ENCODE peak calls at places on chromosomes 5 and 9, in six cellular contexts. One of them, this sample, is unnamed.

GRCh38 chr5:103505581-103506305 is 56.8 kb downstream of the NUDT12 start:
- DNase-seq in hepatocyte: no peak
- DNase-seq in foreskin fibroblast: peak
- DNase-seq in Caco-2: no peak
- DNase-seq in fibroblast of the aortic adventitia: peak
- DNase-seq in iPS DF 6.9: no peak
- DNase-seq in this sample: peak

GRCh38 chr9:121743441-121744001 is 92.1 kb downstream of the DAB2IP start:
- DNase-seq in foreskin fibroblast: peak
- DNase-seq in Caco-2: peak
- DNase-seq in hepatocyte: peak
- DNase-seq in iPS DF 6.9: no peak
- DNase-seq in fibroblast of the aortic adventitia: peak
- DNase-seq in this sample: peak

GRCh38 chr5:78726556-78726955 is 78.0 kb upstream of the LHFPL2 start:
- DNase-seq in iPS DF 6.9: no peak
- DNase-seq in foreskin fibroblast: no peak
- DNase-seq in Caco-2: no peak
- DNase-seq in hepatocyte: no peak
- DNase-seq in fibroblast of the aortic adventitia: no peak
- DNase-seq in this sample: peak

GRCh38 chr9:99778829-99779228 is 42.9 kb upstream of the NR4A3 start:
- DNase-seq in fibroblast of the aortic adventitia: no peak
- DNase-seq in foreskin fibroblast: no peak
- DNase-seq in iPS DF 6.9: no peak
- DNase-seq in Caco-2: no peak
- DNase-seq in hepatocyte: no peak
- DNase-seq in this sample: no peak

GRCh38 chr9:9352877-9353481 is 1259.8 kb downstream of the PTPRD start:
- DNase-seq in hepatocyte: peak
- DNase-seq in foreskin fibroblast: peak
- DNase-seq in fibroblast of the aortic adventitia: peak
- DNase-seq in iPS DF 6.9: no peak
- DNase-seq in Caco-2: no peak
- DNase-seq in this sample: peak

GRCh38 chr5:19987594-19988345 is at the start of gene CDH18:
- DNase-seq in Caco-2: peak
- DNase-seq in hepatocyte: peak
- DNase-seq in foreskin fibroblast: peak
- DNase-seq in iPS DF 6.9: peak
- DNase-seq in fibroblast of the aortic adventitia: peak
- DNase-seq in this sample: peak

GRCh38 chr5:140108093-140109049 is 5.5 kb upstream of the PURA start:
- DNase-seq in hepatocyte: peak
- DNase-seq in Caco-2: peak
- DNase-seq in fibroblast of the aortic adventitia: no peak
- DNase-seq in foreskin fibroblast: peak
- DNase-seq in iPS DF 6.9: no peak
- DNase-seq in this sample: no peak

GRCh38 chr9:78054180-78054579 is 22.6 kb upstream of the GNAQ start:
- DNase-seq in iPS DF 6.9: no peak
- DNase-seq in Caco-2: no peak
- DNase-seq in foreskin fibroblast: no peak
- DNase-seq in fibroblast of the aortic adventitia: no peak
- DNase-seq in hepatocyte: no peak
- DNase-seq in this sample: no peak

GRCh38 chr5:92371889-92372235 is 988.7 kb upstream of the ARRDC3 start:
- DNase-seq in foreskin fibroblast: peak
- DNase-seq in hepatocyte: no peak
- DNase-seq in iPS DF 6.9: no peak
- DNase-seq in fibroblast of the aortic adventitia: no peak
- DNase-seq in Caco-2: no peak
- DNase-seq in this sample: no peak

GRCh38 chr5:95870105-95870672 is 47.7 kb upstream of the GLRX start:
- DNase-seq in fibroblast of the aortic adventitia: peak
- DNase-seq in Caco-2: no peak
- DNase-seq in hepatocyte: no peak
- DNase-seq in foreskin fibroblast: peak
- DNase-seq in iPS DF 6.9: no peak
- DNase-seq in this sample: peak

GRCh38 chr5:16446993-16447392 is 18.6 kb downstream of the ZNF622 start:
- DNase-seq in fibroblast of the aortic adventitia: no peak
- DNase-seq in foreskin fibroblast: peak
- DNase-seq in hepatocyte: no peak
- DNase-seq in iPS DF 6.9: no peak
- DNase-seq in Caco-2: no peak
- DNase-seq in this sample: no peak

GRCh38 chr5:124310453-124310852 is 436.0 kb downstream of the ZNF608 start:
- DNase-seq in fibroblast of the aortic adventitia: no peak
- DNase-seq in foreskin fibroblast: peak
- DNase-seq in Caco-2: no peak
- DNase-seq in hepatocyte: no peak
- DNase-seq in iPS DF 6.9: no peak
- DNase-seq in this sample: no peak

GRCh38 chr9:73565833-73566465 is 414.3 kb downstream of the ANXA1 start:
- DNase-seq in hepatocyte: peak
- DNase-seq in iPS DF 6.9: peak
- DNase-seq in foreskin fibroblast: peak
- DNase-seq in Caco-2: peak
- DNase-seq in fibroblast of the aortic adventitia: peak
- DNase-seq in this sample: peak

GRCh38 chr9:93266521-93267001 is 82.6 kb downstream of the WNK2 start:
- DNase-seq in hepatocyte: no peak
- DNase-seq in fibroblast of the aortic adventitia: no peak
- DNase-seq in foreskin fibroblast: no peak
- DNase-seq in Caco-2: no peak
- DNase-seq in iPS DF 6.9: no peak
- DNase-seq in this sample: no peak

GRCh38 chr5:85769347-85769746 is 848.4 kb upstream of the COX7C start:
- DNase-seq in Caco-2: no peak
- DNase-seq in fibroblast of the aortic adventitia: no peak
- DNase-seq in foreskin fibroblast: no peak
- DNase-seq in iPS DF 6.9: no peak
- DNase-seq in hepatocyte: no peak
- DNase-seq in this sample: no peak

GRCh38 chr5:1383886-1384401 is 39.0 kb upstream of the CLPTM1L start:
- DNase-seq in Caco-2: no peak
- DNase-seq in iPS DF 6.9: no peak
- DNase-seq in foreskin fibroblast: no peak
- DNase-seq in fibroblast of the aortic adventitia: no peak
- DNase-seq in hepatocyte: no peak
- DNase-seq in this sample: no peak

GRCh38 chr5:1386274-1386717 is 41.4 kb upstream of the CLPTM1L start:
- DNase-seq in Caco-2: peak
- DNase-seq in fibroblast of the aortic adventitia: peak
- DNase-seq in foreskin fibroblast: peak
- DNase-seq in hepatocyte: peak
- DNase-seq in iPS DF 6.9: no peak
- DNase-seq in this sample: peak

GRCh38 chr5:1384521-1384920 is 39.6 kb upstream of the CLPTM1L start:
- DNase-seq in iPS DF 6.9: no peak
- DNase-seq in Caco-2: no peak
- DNase-seq in fibroblast of the aortic adventitia: no peak
- DNase-seq in hepatocyte: no peak
- DNase-seq in foreskin fibroblast: no peak
- DNase-seq in this sample: no peak

GRCh38 chr5:1387059-1387755 is 42.3 kb upstream of the CLPTM1L start:
- DNase-seq in hepatocyte: no peak
- DNase-seq in foreskin fibroblast: no peak
- DNase-seq in iPS DF 6.9: no peak
- DNase-seq in fibroblast of the aortic adventitia: no peak
- DNase-seq in Caco-2: no peak
- DNase-seq in this sample: no peak

DNA sequence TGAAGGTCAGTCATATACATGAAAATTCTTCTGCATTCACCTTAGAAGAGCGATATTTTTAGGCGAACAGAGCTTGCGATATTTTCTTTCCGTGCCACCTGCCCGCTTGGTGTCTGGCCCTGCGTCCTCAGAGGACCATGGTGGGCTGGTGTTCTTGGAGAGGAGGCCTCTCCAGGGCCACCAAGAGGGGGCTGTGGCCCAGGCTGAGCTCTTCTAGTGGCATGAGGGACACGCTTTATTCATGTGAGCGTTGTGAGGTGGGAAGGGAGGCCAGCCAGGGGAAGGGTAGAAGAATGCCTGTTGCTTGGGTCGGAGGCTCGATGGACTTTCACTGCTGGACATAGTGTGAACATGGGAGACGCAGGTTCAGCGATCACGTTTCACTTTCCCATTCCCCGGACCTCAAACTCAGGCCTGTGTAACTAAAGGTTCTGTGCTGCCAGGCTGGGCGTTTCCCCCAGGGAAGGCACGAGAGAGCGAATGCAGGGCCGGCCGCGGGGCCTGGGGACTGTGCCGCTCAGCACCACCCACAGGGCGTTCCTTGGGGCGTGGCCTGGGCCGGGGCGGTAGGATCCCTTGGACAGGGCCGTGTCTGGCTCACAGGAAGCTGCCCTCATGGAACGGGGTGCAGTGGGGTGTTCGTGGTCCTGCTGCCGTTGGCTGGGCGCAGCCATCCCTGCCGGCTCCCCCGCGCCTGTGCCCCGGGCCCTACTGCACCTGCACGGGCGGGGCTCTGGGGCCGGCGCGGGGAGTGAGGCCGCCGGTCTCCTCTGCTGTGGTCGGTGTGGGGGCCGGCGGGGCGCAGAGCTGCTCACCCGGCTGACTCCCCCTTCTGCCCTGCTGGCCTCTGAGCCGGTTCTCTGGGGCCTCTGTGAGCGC is 40.7 kb upstream of the CLPTM1L start:
- DNase-seq in Caco-2: peak
- DNase-seq in fibroblast of the aortic adventitia: peak
- DNase-seq in foreskin fibroblast: peak
- DNase-seq in iPS DF 6.9: peak
- DNase-seq in hepatocyte: peak
- DNase-seq in this sample: peak
- H3K4me3 ChIP-seq in Caco-2: peak
- H3K4me3 ChIP-seq in fibroblast of the aortic adventitia: peak
- H3K4me3 ChIP-seq in foreskin fibroblast: peak
- H3K4me3 ChIP-seq in iPS DF 6.9: peak
- H3K4me3 ChIP-seq in hepatocyte: peak
- H3K4me3 ChIP-seq in this sample: peak

DNA sequence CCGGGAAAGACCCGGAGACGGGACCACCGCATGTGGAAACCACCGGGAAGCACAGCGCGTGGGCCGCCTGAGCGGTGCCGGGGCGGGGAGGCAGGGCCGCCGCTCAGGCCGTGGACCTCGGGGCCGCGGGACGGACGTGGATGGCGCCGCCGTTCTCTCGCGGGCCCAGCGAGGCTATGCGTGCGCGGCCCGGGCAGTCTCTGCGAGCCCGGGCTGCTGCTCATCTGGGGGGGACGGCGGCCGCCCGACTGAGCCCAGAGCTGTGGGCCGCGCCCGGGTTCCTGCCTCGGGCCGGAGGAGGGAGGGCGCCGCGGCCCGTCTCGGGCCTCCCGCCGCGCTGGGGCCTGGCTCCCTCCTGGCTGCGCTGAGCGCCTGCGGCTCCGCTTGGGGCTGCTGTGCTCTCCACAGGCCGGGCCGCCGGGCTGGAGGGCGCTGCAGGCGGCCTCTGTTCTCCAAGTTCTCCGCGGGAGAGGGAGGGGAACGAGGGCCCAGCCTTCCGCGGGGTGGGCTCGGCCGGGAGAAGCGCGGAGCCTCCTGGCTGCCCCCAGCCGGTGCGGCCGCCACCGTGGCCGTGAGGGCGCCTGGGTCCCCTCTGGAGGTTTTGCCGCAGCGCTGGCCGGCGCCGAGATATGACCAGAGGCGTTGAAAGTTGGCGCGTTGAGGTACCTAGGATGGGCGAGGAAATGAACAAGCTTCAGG is 13.7 kb downstream of the RABL6 start:
- DNase-seq in hepatocyte: no peak
- DNase-seq in Caco-2: no peak
- DNase-seq in foreskin fibroblast: peak
- DNase-seq in iPS DF 6.9: no peak
- DNase-seq in fibroblast of the aortic adventitia: peak
- DNase-seq in this sample: peak
- H3K4me3 ChIP-seq in hepatocyte: no peak
- H3K4me3 ChIP-seq in Caco-2: no peak
- H3K4me3 ChIP-seq in foreskin fibroblast: no peak
- H3K4me3 ChIP-seq in iPS DF 6.9: peak
- H3K4me3 ChIP-seq in fibroblast of the aortic adventitia: peak
- H3K4me3 ChIP-seq in this sample: peak

DNA sequence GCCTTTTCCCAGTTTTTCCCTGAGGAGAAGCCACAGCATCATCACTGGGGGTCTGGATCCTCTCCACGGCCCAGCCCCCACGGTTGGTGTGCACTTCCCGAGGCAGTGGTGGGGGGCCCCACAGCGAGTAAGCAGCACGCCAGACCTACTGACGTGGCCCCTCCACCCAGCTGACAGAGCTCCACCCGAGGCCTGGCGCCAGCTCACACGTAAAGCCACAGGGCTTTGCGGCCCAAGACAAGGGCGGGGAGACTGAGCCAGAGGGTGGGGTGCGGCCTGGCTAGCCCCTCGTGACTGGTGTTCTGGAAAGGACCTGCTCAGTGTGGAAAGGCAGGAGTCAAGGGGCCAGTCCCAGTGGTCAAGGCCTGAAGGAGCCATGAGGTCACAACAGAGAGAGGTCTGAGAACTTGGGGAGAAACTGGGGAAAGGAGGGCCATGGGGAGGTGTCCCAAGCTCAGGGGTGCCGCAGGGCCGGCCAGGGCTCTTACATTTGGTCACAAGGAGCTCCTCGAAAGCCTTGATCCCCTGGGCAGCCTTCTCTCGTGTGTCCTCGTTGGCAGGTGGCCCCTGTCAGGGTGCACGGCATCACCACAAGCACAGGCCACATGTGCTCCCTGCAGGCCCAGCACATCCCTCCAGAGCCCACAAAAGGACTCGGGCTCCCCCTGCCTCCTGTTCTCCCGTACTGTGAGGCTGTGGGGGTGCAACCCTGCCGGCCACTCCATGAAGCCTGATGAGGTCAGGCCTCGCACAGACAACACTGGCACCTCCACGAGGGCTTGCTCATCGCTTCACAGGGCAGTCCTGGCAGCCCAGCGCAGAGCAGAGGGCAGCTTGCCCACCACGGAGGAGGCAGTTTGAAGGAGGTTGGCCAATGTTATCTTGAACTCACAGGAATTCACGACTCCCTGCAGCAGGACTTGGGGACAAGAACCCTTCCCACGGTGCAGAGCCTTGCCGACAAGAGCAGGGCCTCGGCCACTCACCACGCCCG is 5.4 kb downstream of the SNAPC4 start:
- DNase-seq in fibroblast of the aortic adventitia: peak
- DNase-seq in Caco-2: no peak
- DNase-seq in iPS DF 6.9: no peak
- DNase-seq in hepatocyte: no peak
- DNase-seq in foreskin fibroblast: no peak
- DNase-seq in this sample: no peak
- H3K4me3 ChIP-seq in fibroblast of the aortic adventitia: no peak
- H3K4me3 ChIP-seq in Caco-2: no peak
- H3K4me3 ChIP-seq in iPS DF 6.9: no peak
- H3K4me3 ChIP-seq in hepatocyte: no peak
- H3K4me3 ChIP-seq in foreskin fibroblast: no peak
- H3K4me3 ChIP-seq in this sample: no peak

DNA sequence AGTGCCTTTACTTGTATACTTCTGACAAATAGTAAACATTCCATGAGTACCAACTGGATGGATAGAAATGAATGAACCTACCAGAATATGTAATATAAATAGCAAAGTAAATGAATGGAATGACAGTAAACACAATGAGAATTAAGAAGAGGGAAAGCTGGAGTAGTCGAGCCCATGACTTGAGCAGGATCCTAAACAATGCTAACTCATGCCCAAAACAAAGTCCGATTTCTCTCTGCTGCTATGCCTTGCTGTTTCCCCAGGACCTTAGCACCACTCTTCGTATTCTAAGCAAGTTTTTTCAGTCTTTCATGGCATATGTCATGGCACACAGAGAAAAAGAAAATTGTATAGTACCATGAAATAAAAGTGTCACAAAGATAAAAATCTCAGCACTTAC is 1.8 kb downstream of the XPA start:
- DNase-seq in Caco-2: no peak
- DNase-seq in fibroblast of the aortic adventitia: no peak
- DNase-seq in hepatocyte: no peak
- DNase-seq in foreskin fibroblast: no peak
- DNase-seq in iPS DF 6.9: no peak
- DNase-seq in this sample: no peak
- H3K4me3 ChIP-seq in Caco-2: peak
- H3K4me3 ChIP-seq in fibroblast of the aortic adventitia: peak
- H3K4me3 ChIP-seq in hepatocyte: peak
- H3K4me3 ChIP-seq in foreskin fibroblast: peak
- H3K4me3 ChIP-seq in iPS DF 6.9: no peak
- H3K4me3 ChIP-seq in this sample: no peak

This sample was measured in choroid plexus epithelial cell.